ENCODE peak calls at places on chromosomes 6 and 20, in four cellular contexts. K is CD8-positive, alpha-beta T cell; V is AG04450; Y is left ventricle myocardium inferior. Q is an unnamed sample.

GRCh38 chr6:67916389-67916788 is 718.7 kb upstream of the ADGRB3 start:
- DNase-seq in V (no peak), Y (no peak), K (no peak), Q (no peak)

GRCh38 chr6:33746036-33746600 is 587 bp downstream of the IP6K3 start:
- DNase-seq in Y (peak), V (no peak), K (no peak), Q (peak)

GRCh38 chr20:50582591-50583234 is 72.5 kb downstream of the PTPN1 start:
- DNase-seq in V (no peak), K (no peak), Y (no peak), Q (no peak)

GRCh38 chr6:55652429-55652828 is 73.4 kb upstream of the HMGCLL1 start:
- DNase-seq in K (no peak), V (no peak), Y (no peak), Q (no peak)

GRCh38 chr20:58117944-58118343 is 110.5 kb downstream of the ANKRD60 start:
- DNase-seq in Y (no peak), V (no peak), K (no peak), Q (no peak)

GRCh38 chr20:1377984-1378742 is 14.7 kb downstream of the FKBP1A start:
- DNase-seq in K (no peak), Y (no peak), V (no peak), Q (no peak)

GRCh38 chr20:13336308-13337089 is 115.4 kb downstream of the ISM1 start:
- DNase-seq in Y (no peak), V (no peak), K (no peak), Q (no peak)

GRCh38 chr6:39280247-39280731 is 33.9 kb downstream of the KCNK17 start:
- DNase-seq in K (no peak), V (no peak), Y (no peak), Q (no peak)

GRCh38 chr6:35024601-35025054 is 116.5 kb downstream of the TCP11 start:
- DNase-seq in Y (peak), K (no peak), V (no peak), Q (no peak)

GRCh38 chr6:44297063-44298038 is 15.8 kb downstream of the AARS2 start:
- DNase-seq in Y (peak), V (no peak), K (peak), Q (no peak)

GRCh38 chr20:39830903-39831302 is 858.1 kb downstream of the MAFB start:
- DNase-seq in K (no peak), V (no peak), Y (no peak), Q (no peak)

GRCh38 chr6:100664274-100665040 is 199.7 kb upstream of the SIM1 start:
- DNase-seq in V (peak), K (no peak), Y (no peak), Q (no peak)

GRCh38 chr6:109340811-109341210 is 41.5 kb downstream of the CD164 start:
- DNase-seq in V (no peak), K (no peak), Y (no peak), Q (no peak)

GRCh38 chr6:151285121-151285520 is 45.4 kb downstream of the AKAP12 start:
- DNase-seq in V (no peak), Y (no peak), K (no peak), Q (no peak)

GRCh38 chr6:101429291-101429690 is 35.8 kb downstream of the GRIK2 start:
- DNase-seq in K (no peak), V (no peak), Y (no peak), Q (no peak)

GRCh38 chr20:38825901-38826625 is 20.6 kb downstream of the PPP1R16B start:
- DNase-seq in V (peak), K (no peak), Y (no peak), Q (no peak)

GRCh38 chr20:32448306-32449056 is 90.3 kb downstream of the ASXL1 start:
- DNase-seq in Y (no peak), V (no peak), K (no peak), Q (no peak)

GRCh38 chr20:39076958-39077357 is 114.8 kb downstream of the DHX35 start:
- DNase-seq in K (no peak), V (no peak), Y (no peak), Q (no peak)

GRCh38 chr6:30500421-30501069 is 11.2 kb downstream of the HLA-E start:
- DNase-seq in V (no peak), Y (no peak), K (no peak), Q (no peak)

GRCh38 chr6:28864321-28864923 is 59.4 kb downstream of the TRIM27 start:
- DNase-seq in Y (no peak), K (no peak), V (no peak), Q (no peak)
- H3K27ac ChIP-seq in Y (peak), K (peak), V (no peak), Q (no peak)

GRCh38 chr20:10308652-10309051 is 90.0 kb downstream of the SNAP25 start:
- DNase-seq in V (no peak), Y (no peak), K (no peak), Q (no peak)
- H3K27ac ChIP-seq in V (no peak), Y (no peak), K (no peak), Q (no peak)

GRCh38 chr20:48717959-48718223 is 109.9 kb downstream of the PREX1 start:
- DNase-seq in K (no peak), Y (no peak), V (no peak), Q (no peak)

GRCh38 chr20:48714764-48715163 is 113.0 kb downstream of the PREX1 start:
- DNase-seq in V (no peak), K (no peak), Y (no peak), Q (no peak)

GRCh38 chr20:48716541-48716940 is 111.3 kb downstream of the PREX1 start:
- DNase-seq in Y (no peak), K (no peak), V (no peak), Q (no peak)

GRCh38 chr20:48717095-48717958 is 110.5 kb downstream of the PREX1 start:
- DNase-seq in Y (no peak), V (no peak), K (no peak), Q (no peak)

DNA sequence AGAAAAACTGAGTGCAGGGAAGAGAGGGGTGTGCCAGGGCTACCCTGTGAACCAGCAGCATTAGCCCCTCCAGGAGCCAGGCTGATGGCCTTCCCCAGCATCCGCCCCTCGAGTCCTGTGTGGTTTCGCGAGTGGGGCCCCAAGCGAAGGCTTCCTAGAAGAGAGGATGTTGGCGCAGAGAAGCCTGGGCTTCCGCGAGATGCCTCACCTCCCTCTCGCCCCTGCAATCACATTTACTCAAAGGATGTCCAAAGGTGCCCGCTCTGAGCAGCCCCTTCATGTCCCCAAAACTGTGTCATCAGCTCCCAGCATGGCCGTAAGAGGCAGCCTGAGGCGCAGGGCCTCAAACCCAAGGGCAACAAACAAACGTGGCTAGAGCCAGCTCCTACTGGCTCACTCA is 111.7 kb downstream of the PREX1 start:
- DNase-seq in V (no peak), K (peak), Y (no peak), Q (no peak)
- H3K27ac ChIP-seq in V (no peak), K (peak), Y (no peak), Q (peak)

GRCh38 chr6:168158280-168158979 is 79.4 kb upstream of the FRMD1 start:
- DNase-seq in V (no peak), K (no peak), Y (no peak), Q (no peak)
- H3K27ac ChIP-seq in V (no peak), K (no peak), Y (no peak), Q (no peak)

GRCh38 chr6:24916496-24916895 is 19.3 kb downstream of the RIPOR2 start:
- DNase-seq in V (no peak), K (no peak), Y (no peak), Q (no peak)
- H3K27ac ChIP-seq in V (no peak), K (no peak), Y (no peak), Q (no peak)

DNA sequence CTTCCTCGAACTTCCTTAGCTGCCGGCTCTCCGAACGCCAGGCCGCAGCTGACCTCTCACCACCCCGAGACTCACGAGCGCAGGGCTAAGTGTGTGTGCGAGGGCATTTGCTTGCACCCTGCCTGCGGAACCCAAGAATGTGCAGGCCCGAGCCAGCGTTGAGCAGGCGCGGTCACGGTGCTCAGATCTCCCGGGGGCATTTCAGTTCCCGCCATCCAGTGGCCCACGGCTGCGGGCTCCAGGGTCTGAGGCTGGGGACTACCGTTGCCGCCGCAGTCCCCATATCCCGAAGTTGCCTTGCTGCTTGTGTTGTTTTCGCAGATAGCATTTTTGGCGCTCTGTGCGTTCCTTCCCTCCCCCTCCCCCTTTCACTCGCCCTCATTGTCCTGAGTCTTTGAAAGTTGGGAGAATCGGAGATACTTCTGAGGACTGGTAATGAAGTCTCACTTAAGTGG is 1.7 kb downstream of the NR2E1 start:
- DNase-seq in K (no peak), Y (no peak), V (no peak), Q (no peak)
- H3K27ac ChIP-seq in K (no peak), Y (no peak), V (no peak), Q (peak)

GRCh38 chr6:119036076-119036475 is 42.4 kb downstream of the FAM184A start:
- DNase-seq in K (no peak), Y (no peak), V (no peak), Q (no peak)

GRCh38 chr6:119034827-119035458 is 43.5 kb downstream of the FAM184A start:
- DNase-seq in K (no peak), V (no peak), Y (no peak), Q (no peak)

GRCh38 chr6:119037941-119038623 is 40.4 kb downstream of the FAM184A start:
- DNase-seq in V (no peak), K (no peak), Y (no peak), Q (no peak)

GRCh38 chr6:119037264-119037663 is 41.2 kb downstream of the FAM184A start:
- DNase-seq in Y (no peak), K (no peak), V (no peak), Q (no peak)

GRCh38 chr6:119035459-119035858 is 43.0 kb downstream of the FAM184A start:
- DNase-seq in V (no peak), Y (no peak), K (no peak), Q (no peak)
- H3K27ac ChIP-seq in V (no peak), Y (peak), K (no peak), Q (peak)

GRCh38 chr20:62382306-62383198 is 4.4 kb upstream of the RPS21 start:
- DNase-seq in V (no peak), K (peak), Y (peak), Q (peak)

GRCh38 chr20:62381202-62381797 is 5.6 kb upstream of the RPS21 start:
- DNase-seq in V (no peak), K (no peak), Y (no peak), Q (no peak)

GRCh38 chr20:62377615-62378085 is 9.3 kb upstream of the RPS21 start:
- DNase-seq in K (no peak), V (no peak), Y (peak), Q (peak)

GRCh38 chr20:62378215-62378614 is 8.7 kb upstream of the RPS21 start:
- DNase-seq in Y (no peak), K (no peak), V (no peak), Q (no peak)

GRCh38 chr20:62381842-62382241 is 5.1 kb upstream of the RPS21 start:
- DNase-seq in Y (no peak), V (no peak), K (no peak), Q (no peak)
- H3K27ac ChIP-seq in Y (peak), V (no peak), K (no peak), Q (no peak)

GRCh38 chr6:38212579-38212978 is 393.1 kb downstream of the ZFAND3 start:
- DNase-seq in Y (no peak), K (no peak), V (no peak), Q (peak)

GRCh38 chr6:38212116-38212515 is 392.6 kb downstream of the ZFAND3 start:
- DNase-seq in K (no peak), Y (no peak), V (no peak), Q (no peak)

GRCh38 chr6:38215225-38215624 is 395.7 kb downstream of the ZFAND3 start:
- DNase-seq in Y (no peak), K (no peak), V (no peak), Q (no peak)

GRCh38 chr6:38214159-38214558 is 394.6 kb downstream of the ZFAND3 start:
- DNase-seq in Y (no peak), V (no peak), K (no peak), Q (no peak)

GRCh38 chr6:38213275-38213674 is 393.7 kb downstream of the ZFAND3 start:
- DNase-seq in Y (no peak), K (no peak), V (no peak), Q (no peak)
- H3K27ac ChIP-seq in Y (peak), K (no peak), V (no peak), Q (peak)

GRCh38 chr20:17841751-17842191 is 126.8 kb downstream of the SNX5 start:
- DNase-seq in K (no peak), V (peak), Y (peak), Q (no peak)

GRCh38 chr20:17845701-17846475 is 122.7 kb downstream of the SNX5 start:
- DNase-seq in K (no peak), V (no peak), Y (no peak), Q (no peak)

GRCh38 chr20:17843246-17844132 is 125.1 kb downstream of the SNX5 start:
- DNase-seq in K (no peak), Y (peak), V (peak), Q (no peak)

GRCh38 chr20:17844549-17845298 is 123.9 kb downstream of the SNX5 start:
- DNase-seq in V (no peak), Y (no peak), K (no peak), Q (no peak)

DNA sequence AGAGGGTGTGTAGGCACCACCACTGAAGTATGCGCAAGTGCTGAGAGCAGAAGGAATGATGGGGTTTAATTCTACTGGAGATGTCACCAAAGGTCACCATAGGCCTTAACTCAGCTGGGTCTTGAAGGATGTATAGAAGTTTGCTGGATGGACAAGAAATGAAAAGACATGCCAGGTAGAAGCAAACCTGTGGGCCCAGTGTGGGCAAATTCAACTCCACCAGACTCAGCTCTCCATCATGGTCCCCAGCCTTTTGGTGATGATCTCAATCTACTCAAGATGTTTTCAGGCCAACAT is 124.5 kb downstream of the SNX5 start:
- DNase-seq in K (no peak), Y (no peak), V (no peak), Q (no peak)
- H3K27ac ChIP-seq in K (no peak), Y (peak), V (peak), Q (no peak)